ENCODE peak calls at places on chromosomes 13 and 19, in six cellular contexts. Q, E, V, M, S and H are unnamed samples.

GRCh38 chr13:77022341-77022740 is 4.6 kb downstream of the FBXL3 start:
- DNase-seq in M (no peak), E (no peak), Q (no peak), S (no peak), V (no peak), H (no peak)

GRCh38 chr19:18173572-18174294 is at the start of gene IFI30:
- DNase-seq in E (peak), V (peak), S (no peak), Q (peak), M (no peak), H (no peak)

GRCh38 chr13:112722433-112723250 is 32.8 kb downstream of the ATP11A start:
- DNase-seq in S (peak), Q (no peak), M (peak), E (peak), V (no peak), H (no peak)

GRCh38 chr19:16589917-16590316 is 17.7 kb upstream of the SLC35E1 start:
- DNase-seq in V (peak), S (no peak), E (no peak), Q (no peak), M (no peak), H (no peak)

GRCh38 chr13:36666482-36667264 is 7.1 kb upstream of the SERTM1 start:
- DNase-seq in V (no peak), M (no peak), E (no peak), S (no peak), Q (no peak), H (no peak)

GRCh38 chr19:38512277-38512676 is 78.8 kb downstream of the RYR1 start:
- DNase-seq in V (no peak), Q (no peak), S (no peak), M (no peak), E (no peak), H (no peak)

GRCh38 chr19:50602089-50602422 is 33.8 kb upstream of the LRRC4B start:
- DNase-seq in Q (no peak), S (no peak), M (no peak), V (no peak), E (no peak), H (no peak)

GRCh38 chr19:50432221-50432626 is 468 bp upstream of the MYBPC2 start:
- DNase-seq in S (no peak), E (no peak), Q (no peak), M (no peak), V (no peak), H (no peak)

GRCh38 chr19:50478901-50479715 is 2.5 kb upstream of the GARIN5A start:
- DNase-seq in Q (no peak), V (no peak), E (no peak), S (no peak), M (no peak), H (no peak)

GRCh38 chr13:103066991-103067390 is 774 bp upstream of the SLC10A2 start:
- DNase-seq in Q (no peak), E (no peak), M (no peak), S (no peak), V (no peak), H (no peak)

GRCh38 chr19:46975918-46976782 is 43.5 kb upstream of the NPAS1 start:
- DNase-seq in S (peak), V (no peak), M (peak), Q (no peak), E (peak), H (peak)

GRCh38 chr19:16070366-16070990 is 5.8 kb upstream of the TPM4 start:
- DNase-seq in Q (peak), V (no peak), M (no peak), E (peak), S (no peak), H (no peak)

GRCh38 chr13:44257806-44258205 is 115.8 kb upstream of the SERP2 start:
- DNase-seq in Q (no peak), S (no peak), V (no peak), M (no peak), E (no peak), H (no peak)